ENCODE peak calls at places on chromosomes 13 and 19, in six cellular contexts. C is IMR-90, U is H1, F is mesenchymal stem cell, A is mesendoderm, Q is trophoblast cell. V is an unnamed sample. For H3K4me1 and H3K36me3, the result is how much of the 10 kb centered on the place peaks cover.

GRCh38 chr19:29812080-29812880 is 489 bp downstream of the CCNE1 start:
- DNase-seq in F (no peak), C (no peak), U (no peak), Q (no peak), A (no peak), V (peak)

GRCh38 chr13:24167666-24168391 is 7.3 kb downstream of the SPATA13 start:
- DNase-seq in Q (no peak), F (no peak), C (no peak), U (no peak), A (no peak), V (no peak)

GRCh38 chr13:59643239-59643865 is 520.4 kb downstream of the DIAPH3 start:
- DNase-seq in A (no peak), Q (no peak), U (no peak), F (no peak), C (no peak), V (no peak)

GRCh38 chr13:99218545-99218944 is 17.9 kb downstream of the UBAC2 start:
- DNase-seq in F (no peak), U (no peak), C (peak), A (no peak), Q (no peak), V (no peak)

GRCh38 chr13:54185785-54186184 is 1157.2 kb downstream of the OLFM4 start:
- DNase-seq in U (no peak), Q (no peak), F (peak), C (no peak), A (peak), V (peak)

GRCh38 chr13:106354961-106355360 is 180.5 kb downstream of the EFNB2 start:
- DNase-seq in F (no peak), U (no peak), C (no peak), A (no peak), Q (no peak), V (no peak)

GRCh38 chr13:67416047-67416925 is 186.2 kb upstream of the PCDH9 start:
- DNase-seq in C (peak), F (peak), A (peak), U (peak), Q (no peak), V (peak)

GRCh38 chr19:10505583-10506229 is 2.5 kb upstream of the KEAP1 start:
- DNase-seq in A (peak), Q (peak), C (peak), U (no peak), F (peak), V (peak)

GRCh38 chr19:56507446-56508281 is at the start of gene ZNF471:
- DNase-seq in C (peak), F (peak), U (peak), Q (peak), A (peak), V (peak)

GRCh38 chr13:26568132-26568815 is 10.8 kb downstream of the WASF3 start:
- DNase-seq in F (no peak), C (no peak), U (no peak), Q (no peak), A (no peak), V (no peak)

GRCh38 chr13:74062933-74063332 is 71.3 kb downstream of the KLF12 start:
- DNase-seq in F (peak), Q (no peak), A (no peak), U (no peak), C (peak), V (no peak)

GRCh38 chr13:37682496-37682895 is 83.9 kb upstream of the POSTN start:
- DNase-seq in Q (no peak), C (no peak), U (no peak), A (no peak), F (no peak), V (no peak)

GRCh38 chr19:13757805-13758772 is 6.2 kb upstream of the MRI1 start:
- DNase-seq in U (no peak), A (no peak), F (no peak), Q (no peak), C (no peak), V (no peak)

GRCh38 chr19:10450191-10450852 is 30.0 kb downstream of the PDE4A start:
- DNase-seq in A (no peak), U (no peak), Q (no peak), F (no peak), C (no peak), V (no peak)

GRCh38 chr19:42271861-42272534 is 2.9 kb downstream of the CIC start:
- DNase-seq in U (no peak), C (no peak), Q (no peak), F (no peak), A (no peak), V (no peak)

GRCh38 chr13:94710881-94711560 is 1.3 kb downstream of the SOX21 start:
- DNase-seq in A (peak), F (peak), Q (no peak), C (no peak), U (no peak), V (no peak)

GRCh38 chr13:60335531-60335930 is 61.5 kb upstream of the TDRD3 start:
- DNase-seq in U (no peak), F (peak), Q (no peak), A (peak), C (peak), V (no peak)

GRCh38 chr13:109389892-109390345 is 396.5 kb downstream of the IRS2 start:
- DNase-seq in A (no peak), Q (peak), U (no peak), F (peak), C (peak), V (no peak)

GRCh38 chr13:110634558-110634957 is 19.2 kb downstream of the NAXD start:
- DNase-seq in F (peak), U (no peak), A (no peak), Q (peak), C (peak), V (no peak)

GRCh38 chr19:13644648-13645047 is 119.7 kb upstream of the MRI1 start:
- DNase-seq in F (no peak), A (peak), C (no peak), U (no peak), Q (no peak), V (no peak)

GRCh38 chr13:40784540-40784939 is 4.9 kb upstream of the SLC25A15 start:
- DNase-seq in F (no peak), U (no peak), A (no peak), Q (peak), C (no peak), V (no peak)

GRCh38 chr13:72463561-72463960 is 263.9 kb downstream of the MZT1 start:
- DNase-seq in Q (no peak), C (no peak), A (no peak), F (peak), U (no peak), V (no peak)

GRCh38 chr19:54312436-54313362 is at the start of gene LILRA5:
- DNase-seq in Q (no peak), U (no peak), C (no peak), A (no peak), F (no peak), V (no peak)

GRCh38 chr19:3852614-3853254 is 16.1 kb downstream of the ZFR2 start:
- DNase-seq in F (peak), Q (no peak), A (peak), U (no peak), C (peak), V (no peak)

GRCh38 chr19:18496167-18496979 is 25.5 kb downstream of the ELL start:
- DNase-seq in C (peak), Q (no peak), F (peak), U (no peak), A (peak), V (no peak)

GRCh38 chr13:58584610-58585009 is 953.1 kb downstream of the PCDH17 start:
- DNase-seq in A (no peak), Q (no peak), C (no peak), F (no peak), U (no peak), V (no peak)

GRCh38 chr13:113916330-113916815 is 52.5 kb upstream of the GAS6 start:
- DNase-seq in F (peak), C (peak), A (no peak), Q (no peak), U (no peak), V (no peak)

GRCh38 chr19:38409631-38410133 is 6.8 kb downstream of the FAM98C start:
- DNase-seq in C (peak), F (no peak), Q (no peak), U (no peak), A (no peak), V (no peak)

GRCh38 chr13:51587372-51587771 is 3.1 kb downstream of the WDFY2 start:
- DNase-seq in F (no peak), U (no peak), Q (no peak), C (no peak), A (no peak), V (no peak)
- H3K4me1 ChIP-seq in F (under half), U (under half), Q (under half), C (under half), A (under half), V (under half)

GRCh38 chr13:112737329-112737728 is 47.5 kb downstream of the ATP11A start:
- DNase-seq in F (no peak), Q (no peak), A (no peak), U (no peak), C (no peak), V (no peak)
- H2AK5ac ChIP-seq in F (no peak), Q (no peak), A (no peak), U (peak), C (peak), V (peak)

DNA sequence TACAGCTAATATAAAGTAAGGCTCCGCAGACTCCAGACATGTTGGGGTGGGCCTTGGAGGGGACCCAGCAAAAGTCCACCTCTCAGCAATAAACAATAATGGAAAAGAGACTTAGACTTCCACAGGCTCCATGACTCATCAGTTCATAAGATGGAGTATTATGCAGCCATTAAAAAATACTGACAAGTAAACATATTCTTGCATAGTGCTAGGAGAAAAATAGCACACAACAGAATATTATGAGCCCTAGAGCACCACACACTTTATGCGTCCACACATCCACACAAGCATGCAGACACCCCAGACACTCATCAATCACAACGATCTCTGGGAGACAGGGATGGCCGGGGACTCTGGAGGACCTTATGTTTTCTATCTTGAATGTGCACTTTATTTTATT is 46.0 kb downstream of the PDCD5 start:
- DNase-seq in Q (no peak), U (no peak), C (no peak), A (no peak), F (no peak), V (no peak)
- H3K36me3 ChIP-seq in Q (half or more), U (under half), C (half or more), A (under half), F (half or more), V (under half)

DNA sequence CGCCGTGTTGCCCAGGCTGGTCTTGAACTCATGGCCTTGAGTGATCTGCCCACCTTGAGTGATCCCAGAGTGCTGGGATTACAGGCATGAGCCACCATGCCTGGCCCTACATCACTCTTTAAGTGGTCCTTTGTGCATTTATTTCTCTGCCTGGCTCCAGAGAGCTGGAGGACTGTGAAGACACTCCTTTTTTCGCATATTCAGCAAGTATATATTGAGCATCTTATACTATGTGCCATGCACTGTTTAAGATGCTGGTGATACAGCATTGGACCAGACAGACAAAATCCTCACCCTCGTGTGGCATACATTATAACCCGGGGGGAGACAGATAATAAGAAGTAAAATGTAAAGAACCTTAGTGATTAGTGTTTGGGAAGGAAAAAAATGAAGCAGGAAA is 66.8 kb upstream of the NPAS1 start:
- DNase-seq in U (no peak), Q (no peak), F (no peak), A (no peak), C (no peak), V (no peak)
- H3K4me1 ChIP-seq in U (under half), Q (under half), F (under half), A (under half), C (under half), V (under half)

GRCh38 chr19:784541-784940 is 12.7 kb upstream of the PTBP1 start:
- DNase-seq in F (no peak), Q (no peak), A (no peak), C (no peak), U (no peak), V (no peak)

GRCh38 chr19:778910-779653 is 18.2 kb upstream of the PTBP1 start:
- DNase-seq in A (peak), Q (peak), U (no peak), F (peak), C (peak), V (no peak)

GRCh38 chr19:782195-783043 is 14.8 kb upstream of the PTBP1 start:
- DNase-seq in A (peak), Q (no peak), U (peak), C (peak), F (peak), V (peak)

GRCh38 chr19:780935-781334 is 16.3 kb upstream of the PTBP1 start:
- DNase-seq in U (no peak), Q (no peak), A (no peak), C (no peak), F (no peak), V (no peak)

DNA sequence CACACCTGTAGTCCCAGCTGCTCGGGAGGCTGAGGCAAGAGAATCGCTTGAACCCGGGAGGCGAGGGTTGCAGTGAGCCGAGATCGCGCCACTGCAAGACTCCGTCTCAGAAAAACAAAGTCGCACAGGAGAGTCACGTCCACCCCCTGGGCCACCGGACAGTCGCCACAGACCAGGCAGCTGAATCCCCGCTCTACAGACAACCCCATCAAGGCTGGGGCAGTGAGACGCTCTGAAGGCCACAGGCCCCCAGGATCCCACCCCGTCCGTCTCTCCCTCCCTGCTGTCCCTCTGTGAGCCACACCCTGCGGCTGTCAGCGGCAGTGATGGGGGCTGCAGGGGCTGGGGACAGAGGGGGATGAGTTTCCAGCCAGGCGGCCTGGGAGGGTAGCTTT is 15.5 kb upstream of the PTBP1 start:
- DNase-seq in C (no peak), U (no peak), Q (no peak), A (no peak), F (no peak), V (no peak)
- H2AK5ac ChIP-seq in C (peak), U (peak), Q (peak), A (peak), F (peak), V (peak)

DNA sequence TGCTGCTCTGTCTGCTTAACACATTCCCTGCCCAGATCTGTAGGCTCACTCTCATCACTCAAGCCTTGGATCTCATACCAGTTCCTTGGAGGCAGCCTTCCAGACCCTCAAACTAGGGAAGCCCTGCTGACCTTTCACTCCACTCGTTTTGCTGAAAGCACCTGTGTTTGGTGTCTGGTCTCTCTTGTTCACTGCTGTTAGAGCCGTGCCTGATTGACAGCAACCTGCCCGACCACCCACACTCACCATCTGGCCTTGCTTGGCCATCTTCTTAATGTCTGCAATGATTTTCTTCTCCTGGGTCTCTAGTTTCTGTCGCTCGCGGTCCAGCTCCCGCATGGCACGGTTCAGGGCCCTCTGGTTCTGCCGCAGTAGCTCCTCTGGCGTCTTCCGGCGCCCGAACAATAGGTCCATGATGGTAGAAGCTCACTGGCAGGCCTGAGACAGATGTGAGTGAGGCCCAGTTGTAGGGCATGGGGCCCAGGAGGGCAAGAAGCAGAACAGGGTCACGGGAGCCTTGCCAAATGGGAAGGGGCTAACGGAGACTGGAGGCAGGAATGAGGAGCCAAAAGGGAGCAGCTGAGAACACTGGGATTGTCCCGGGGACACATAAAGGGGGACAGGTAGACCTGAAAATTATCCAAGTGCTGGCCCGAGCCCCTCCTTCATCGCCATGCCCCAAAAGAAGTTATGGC is 959 bp downstream of the CHMP2A start:
- DNase-seq in Q (no peak), U (no peak), F (no peak), C (no peak), A (no peak), V (no peak)
- H3K36me3 ChIP-seq in Q (half or more), U (under half), F (half or more), C (under half), A (under half), V (half or more)

GRCh38 chr13:25490236-25490635 is 118.5 kb downstream of the ATP8A2 start:
- DNase-seq in U (no peak), C (no peak), F (no peak), A (no peak), Q (no peak), V (no peak)
- H3K4me1 ChIP-seq in U (under half), C (under half), F (under half), A (under half), Q (under half), V (under half)

GRCh38 chr13:107716741-107717140 is 498.6 kb downstream of the LIG4 start:
- DNase-seq in C (no peak), U (no peak), A (no peak), Q (no peak), F (no peak), V (no peak)

GRCh38 chr13:107716241-107716640 is 499.1 kb downstream of the LIG4 start:
- DNase-seq in Q (no peak), C (no peak), F (no peak), A (peak), U (no peak), V (no peak)

GRCh38 chr13:107715496-107715895 is 499.8 kb downstream of the LIG4 start:
- DNase-seq in U (no peak), C (no peak), A (no peak), F (no peak), Q (no peak), V (no peak)

DNA sequence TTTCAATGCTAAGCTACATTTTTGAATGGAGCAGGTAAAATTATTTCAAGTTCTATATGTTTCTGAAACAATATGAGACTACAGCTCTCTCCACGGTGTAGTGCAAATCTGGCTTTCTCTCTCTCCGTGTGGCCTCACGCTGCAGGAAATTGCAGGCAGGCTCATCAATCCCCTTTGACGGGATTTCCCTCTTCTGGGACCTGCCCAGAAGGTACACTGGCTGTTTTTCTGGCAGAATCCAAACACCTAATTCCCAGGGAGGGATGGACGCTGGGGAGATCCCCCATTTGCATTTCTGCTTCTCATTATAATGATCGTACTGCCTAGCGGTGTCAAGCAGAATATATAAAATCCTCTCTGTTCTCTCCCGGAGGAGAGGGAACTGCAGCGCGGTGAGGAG is 493.9 kb downstream of the LIG4 start:
- DNase-seq in U (no peak), F (no peak), Q (no peak), A (no peak), C (no peak), V (no peak)
- H2AK5ac ChIP-seq in U (no peak), F (no peak), Q (no peak), A (no peak), C (no peak), V (no peak)